ENCODE peak calls at places on chromosome 6, in four cellular contexts. I is HL-60, V is lower lobe of right lung, A is uterus. R is an unnamed sample.

GRCh38 chr6:149379977-149380376 is 20.1 kb upstream of the SUMO4 start:
- DNase-seq in I (no peak), A (no peak), V (no peak), R (no peak)

GRCh38 chr6:158645064-158646022 is 800 bp upstream of the DYNLT1 start:
- DNase-seq in I (no peak), V (no peak), A (no peak), R (no peak)

GRCh38 chr6:3195377-3195694 is 32.1 kb downstream of the TUBB2B start:
- DNase-seq in I (no peak), A (no peak), V (no peak), R (no peak)

GRCh38 chr6:157211603-157212455 is 111.5 kb downstream of the TMEM242 start:
- DNase-seq in V (no peak), I (no peak), A (no peak), R (no peak)

GRCh38 chr6:2127484-2127911 is 117.9 kb downstream of the GMDS start:
- DNase-seq in A (peak), I (no peak), V (peak), R (no peak)

GRCh38 chr6:474454-475185 is 83.1 kb downstream of the IRF4 start:
- DNase-seq in V (no peak), A (no peak), I (peak), R (no peak)

GRCh38 chr6:126842769-126843168 is 275.7 kb upstream of the RSPO3 start:
- DNase-seq in I (no peak), A (no peak), V (no peak), R (no peak)

GRCh38 chr6:41406821-41407787 is 71.7 kb downstream of the NCR2 start:
- DNase-seq in A (no peak), V (peak), I (no peak), R (no peak)

GRCh38 chr6:22250486-22250885 is 46.4 kb downstream of the PRL start:
- DNase-seq in V (no peak), A (no peak), I (no peak), R (no peak)

GRCh38 chr6:147958683-147959082 is 384.0 kb upstream of the SASH1 start:
- DNase-seq in A (no peak), V (peak), I (no peak), R (no peak)

GRCh38 chr6:40807484-40807883 is 220.3 kb upstream of the LRFN2 start:
- DNase-seq in I (no peak), A (no peak), V (no peak), R (peak)

GRCh38 chr6:154805288-154805911 is 72.2 kb downstream of the SCAF8 start:
- DNase-seq in I (no peak), V (no peak), A (no peak), R (peak)

GRCh38 chr6:1608976-1609661 is 596 bp upstream of the FOXC1 start:
- DNase-seq in I (no peak), A (no peak), V (no peak), R (no peak)

GRCh38 chr6:111874030-111874425 is 776 bp upstream of the FYN start:
- DNase-seq in V (no peak), A (no peak), I (no peak), R (no peak)

GRCh38 chr6:42383421-42384208 is 68.1 kb downstream of the TRERF1 start:
- DNase-seq in A (no peak), V (no peak), I (no peak), R (no peak)

GRCh38 chr6:126792340-126792739 is 326.1 kb upstream of the RSPO3 start:
- DNase-seq in V (no peak), I (no peak), A (no peak), R (no peak)

GRCh38 chr6:16799279-16800193 is 38.3 kb upstream of the ATXN1 start:
- DNase-seq in A (no peak), I (no peak), V (no peak), R (no peak)

GRCh38 chr6:130676077-130676772 is 151.0 kb upstream of the SMLR1 start:
- DNase-seq in I (no peak), V (no peak), A (peak), R (peak)

GRCh38 chr6:73152998-73153757 is 72.1 kb downstream of the KHDC1L start:
- DNase-seq in I (no peak), V (no peak), A (no peak), R (peak)

GRCh38 chr6:19669206-19669605 is 168.0 kb upstream of the ID4 start:
- DNase-seq in A (no peak), V (no peak), I (no peak), R (peak)

GRCh38 chr6:66628917-66629316 is 921.9 kb upstream of the EYS start:
- DNase-seq in V (no peak), I (peak), A (no peak), R (no peak)

GRCh38 chr6:123655520-123656306 is 19.0 kb upstream of the TRDN start:
- DNase-seq in V (no peak), I (no peak), A (no peak), R (no peak)

DNA sequence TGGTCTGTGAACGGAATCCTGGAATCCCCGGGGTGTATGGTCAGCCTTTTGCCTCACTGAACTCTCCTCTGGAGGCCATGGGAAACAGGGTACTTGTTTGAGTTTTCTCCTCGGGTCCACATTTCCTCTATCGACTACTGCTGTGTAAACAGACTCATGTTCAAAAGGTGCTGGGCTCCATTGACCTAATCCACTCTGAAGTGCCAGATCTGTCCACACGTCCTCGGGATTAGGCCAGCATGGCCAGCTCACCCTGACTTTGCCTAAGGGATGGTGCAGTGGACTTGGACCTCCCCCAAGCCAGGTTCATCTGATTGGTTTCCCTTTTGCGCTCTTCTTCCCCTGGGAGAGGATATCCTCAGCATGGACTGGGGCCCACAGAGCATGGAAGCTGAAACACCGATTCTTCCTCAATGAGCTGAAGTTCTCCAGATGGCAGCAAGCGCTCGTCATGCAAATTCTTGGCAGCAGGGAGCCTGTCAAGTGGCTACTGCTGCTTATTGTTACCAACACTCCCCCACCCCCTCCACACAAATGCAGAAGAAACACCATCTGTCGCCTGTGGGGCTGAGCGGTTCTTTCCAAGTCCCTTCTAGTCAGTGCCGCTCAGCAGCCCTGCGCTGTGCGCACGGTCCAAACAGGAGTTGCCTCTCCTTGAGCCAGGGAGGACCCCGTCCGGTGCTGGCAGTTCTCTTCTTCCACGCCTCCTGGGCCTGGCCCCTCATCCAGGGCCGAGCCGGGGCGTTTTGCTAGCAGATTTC is 292.6 kb upstream of the MARCKS start:
- DNase-seq in V (peak), A (peak), I (no peak), R (peak)
- TF ChIP-seq CTCF in V (no peak), A (no peak), I (no peak), R (no peak)

GRCh38 chr6:35731736-35732532 is 4.9 kb upstream of the ARMC12 start:
- DNase-seq in V (peak), I (peak), A (peak), R (peak)
- TF ChIP-seq CTCF in V (peak), I (no peak), A (no peak), R (peak)

DNA sequence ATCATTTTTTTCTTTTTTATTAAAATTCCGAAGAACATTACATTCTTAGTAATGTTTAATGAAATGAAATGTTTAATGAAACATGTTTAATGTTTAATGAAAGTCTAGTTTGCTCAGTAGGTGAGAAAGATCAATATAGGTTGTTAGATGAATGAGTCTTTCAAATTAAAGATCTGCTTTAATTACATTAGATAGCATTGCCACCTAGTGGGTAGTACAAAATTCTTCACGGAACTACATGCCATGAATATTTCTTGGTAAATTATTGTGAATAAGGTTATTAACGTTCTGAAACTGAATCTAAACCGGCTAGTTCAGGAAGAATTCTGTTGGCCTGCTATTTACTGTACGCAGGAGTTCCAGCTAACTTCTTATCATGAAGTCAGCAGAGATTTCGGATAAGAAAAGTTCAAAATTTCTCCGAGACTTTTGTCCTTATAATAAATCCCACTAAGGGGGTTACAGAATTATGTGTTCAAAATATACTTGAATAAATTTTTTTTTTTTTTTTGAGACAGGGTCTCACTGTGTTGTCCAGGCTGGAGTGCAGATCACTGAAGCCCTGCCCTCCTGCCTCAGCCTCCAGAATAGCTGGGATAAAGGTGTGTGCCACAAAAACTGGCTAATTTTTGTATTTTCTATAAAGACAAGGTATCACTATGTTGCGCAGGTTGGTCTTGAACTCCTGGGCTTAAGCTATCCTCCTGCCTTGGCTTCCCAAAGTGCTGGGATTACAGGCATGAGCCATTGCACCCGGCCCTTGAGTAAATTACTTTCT is 7.9 kb upstream of the GMNN start:
- DNase-seq in I (no peak), V (no peak), A (no peak), R (peak)
- TF ChIP-seq CTCF in I (peak), V (peak), A (no peak), R (peak)

DNA sequence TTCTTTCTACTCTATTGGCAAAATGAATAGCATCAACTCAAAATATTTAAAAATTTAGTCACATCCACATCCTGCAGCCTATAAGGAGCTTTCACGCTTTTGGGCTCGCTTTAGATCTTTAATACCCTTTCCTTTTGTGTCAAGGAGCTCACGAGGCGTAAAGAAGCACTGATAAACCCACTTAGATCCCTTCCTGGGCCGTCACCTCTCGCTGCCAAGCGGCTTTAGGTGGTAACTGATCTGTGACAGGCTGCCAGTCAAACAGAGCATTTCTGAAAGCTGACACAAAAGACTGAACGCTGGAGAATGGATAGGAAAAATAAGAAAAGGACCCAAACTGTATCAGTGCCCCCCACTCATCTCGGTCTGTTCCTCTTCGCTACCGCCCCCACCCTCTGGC is 385.7 kb upstream of the MMS22L start:
- DNase-seq in V (no peak), A (no peak), I (no peak), R (no peak)
- TF ChIP-seq CTCF in V (no peak), A (no peak), I (no peak), R (no peak)

DNA sequence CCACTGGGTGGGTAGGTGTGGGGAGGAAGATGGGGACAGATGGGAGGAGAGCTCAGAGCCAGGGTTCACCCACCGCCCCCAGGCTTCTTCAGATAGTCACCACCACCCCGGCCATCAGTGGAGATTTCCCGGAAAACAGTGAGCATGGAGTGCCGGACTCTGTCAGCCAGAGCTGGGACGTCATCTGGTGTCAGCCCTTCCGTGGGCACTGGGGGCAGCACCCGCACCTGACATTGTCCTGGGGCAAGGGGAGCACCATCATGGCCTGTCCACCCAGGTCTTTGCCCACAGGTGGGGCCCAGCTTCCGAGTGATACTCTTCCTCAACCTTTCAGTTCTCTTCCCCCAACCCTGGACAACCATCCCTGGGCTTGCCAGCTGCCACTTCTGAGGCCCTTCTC is 4.8 kb downstream of the EGFL8 start:
- DNase-seq in I (no peak), V (no peak), A (no peak), R (no peak)
- TF ChIP-seq CTCF in I (no peak), V (no peak), A (no peak), R (no peak)

DNA sequence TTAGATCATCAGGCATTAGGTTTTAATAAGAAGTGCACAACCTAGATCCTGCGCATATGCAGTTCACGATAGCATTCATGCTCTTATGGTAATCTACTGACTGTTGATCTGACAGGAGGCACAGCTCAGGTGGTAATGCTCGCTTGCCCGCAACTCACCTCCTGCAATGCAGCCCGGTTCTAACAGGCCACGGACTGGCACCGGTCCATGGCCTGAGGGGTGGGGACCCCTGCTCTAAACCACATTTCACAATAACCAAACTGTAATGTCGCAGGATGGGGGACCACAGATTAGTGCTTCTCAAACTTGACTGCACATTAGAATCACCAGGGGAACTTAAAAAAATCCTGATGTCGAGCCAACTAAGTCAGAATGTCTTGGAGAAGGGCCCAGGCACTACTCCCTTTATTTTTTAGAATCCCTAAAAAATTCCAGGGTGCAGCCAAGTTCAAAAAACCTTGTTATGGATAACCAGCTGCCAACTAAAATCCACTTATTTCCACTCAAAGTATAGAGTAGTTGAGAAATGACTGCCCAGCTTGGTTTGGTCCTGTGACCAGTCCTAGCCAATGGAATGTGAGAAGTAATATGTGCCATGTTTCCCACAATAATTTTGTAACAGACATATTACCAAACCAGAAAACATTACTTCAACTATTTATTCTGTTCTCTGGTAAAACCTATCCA is 3.1 kb downstream of the SHPRH start:
- DNase-seq in I (no peak), V (no peak), A (no peak), R (no peak)
- TF ChIP-seq CTCF in I (no peak), V (no peak), A (no peak), R (no peak)

R was measured in HFFc6.